ENCODE peak calls at places on chromosomes 4 and X, in four cellular contexts. A is HCT116, G is tibial artery, H is OCI-LY7. R is an unnamed sample.

GRCh38 chr4:177455591-177455990 is 13.4 kb upstream of the AGA start:
- DNase-seq in A (no peak), G (no peak), H (no peak), R (no peak)

GRCh38 chrX:9164086-9164485 is 130.2 kb upstream of the FAM9B start:
- DNase-seq in A (no peak), G (no peak), H (no peak), R (no peak)

GRCh38 chr4:111602848-111603247 is 542.4 kb upstream of the FAM241A start:
- DNase-seq in A (peak; percentile 21), G (no peak), H (no peak), R (no peak)

GRCh38 chr4:24846716-24847115 is 51.3 kb downstream of the SOD3 start:
- DNase-seq in A (no peak), G (no peak), H (no peak), R (no peak)

GRCh38 chrX:115972717-115973116 is 197.8 kb upstream of the AGTR2 start:
- DNase-seq in A (no peak), G (no peak), H (no peak), R (no peak)

GRCh38 chrX:38561126-38561868 is at the start of gene TSPAN7:
- DNase-seq in A (peak; percentile 28), G (peak; percentile 82), H (no peak), R (peak; percentile 84)

GRCh38 chr4:8817081-8817812 is 54.4 kb downstream of the HMX1 start:
- DNase-seq in A (no peak), G (peak; percentile 31), H (no peak), R (no peak)

GRCh38 chr4:6118201-6118600 is 82.1 kb downstream of the JAKMIP1 start:
- DNase-seq in A (no peak), G (no peak), H (no peak), R (no peak)

GRCh38 chrX:48487362-48487785 is 11.4 kb downstream of the FTSJ1 start:
- DNase-seq in A (peak; percentile 90), G (no peak), H (no peak), R (no peak)

GRCh38 chrX:112078606-112079005 is 4.0 kb downstream of the TRPC5 start:
- DNase-seq in A (no peak), G (no peak), H (no peak), R (no peak)

GRCh38 chr4:149555146-149555545 is 260.5 kb downstream of the IQCM start:
- DNase-seq in A (no peak), G (no peak), H (no peak), R (no peak)

GRCh38 chr4:178293601-178294000 is 851.4 kb upstream of the AGA start:
- DNase-seq in A (no peak), G (no peak), H (no peak), R (no peak)

GRCh38 chr4:139951051-139951450 is 202.9 kb downstream of the MAML3 start:
- DNase-seq in A (no peak), G (no peak), H (no peak), R (peak; percentile 25)

GRCh38 chrX:135015526-135016245 is 6.7 kb downstream of the RTL8B start:
- DNase-seq in A (no peak), G (no peak), H (no peak), R (no peak)

GRCh38 chr4:77153016-77153415 is 4.0 kb upstream of the CCNG2 start:
- DNase-seq in A (no peak), G (no peak), H (peak; percentile 65), R (no peak)

GRCh38 chr4:20044502-20044911 is 207.2 kb upstream of the SLIT2 start:
- DNase-seq in A (no peak), G (no peak), H (no peak), R (no peak)

GRCh38 chrX:153245288-153245731 is 66.2 kb downstream of the MAGEA1 start:
- DNase-seq in A (no peak), G (no peak), H (peak; percentile 60), R (no peak)
- TF ChIP-seq CTCF in A (no peak), G (no peak), H (no peak), R (no peak)

GRCh38 chrX:136627381-136627780 is 20.6 kb upstream of the CD40LG start:
- DNase-seq in A (no peak), G (no peak), H (no peak), R (no peak)
- H3K4me3 ChIP-seq in A (no peak overlapping the region), G (no peak overlapping the region), H (no peak overlapping the region), R (no peak overlapping the region)

GRCh38 chr4:2412885-2413716 is 5.3 kb downstream of the ZFYVE28 start:
- DNase-seq in A (peak; percentile 88), G (peak; percentile 90), H (peak; percentile 39), R (peak; percentile 93)
- TF ChIP-seq CTCF in A (peak; percentile 71), G (peak; percentile 45), H (peak; percentile 19), R (peak; percentile 20)

GRCh38 chr4:138063581-138063980 is 178.6 kb downstream of the SLC7A11 start:
- DNase-seq in A (no peak), G (no peak), H (no peak), R (no peak)
- H3K4me3 ChIP-seq in A (no peak overlapping the region), G (no peak overlapping the region), H (no peak overlapping the region), R (no peak overlapping the region)

GRCh38 chr4:188971125-188971524 is 831.9 kb downstream of the TRIML1 start:
- DNase-seq in A (peak; percentile 13), G (no peak), H (peak; percentile 4), R (no peak)
- TF ChIP-seq CTCF in A (peak; percentile 50), G (no peak), H (peak; percentile 53), R (no peak)

DNA sequence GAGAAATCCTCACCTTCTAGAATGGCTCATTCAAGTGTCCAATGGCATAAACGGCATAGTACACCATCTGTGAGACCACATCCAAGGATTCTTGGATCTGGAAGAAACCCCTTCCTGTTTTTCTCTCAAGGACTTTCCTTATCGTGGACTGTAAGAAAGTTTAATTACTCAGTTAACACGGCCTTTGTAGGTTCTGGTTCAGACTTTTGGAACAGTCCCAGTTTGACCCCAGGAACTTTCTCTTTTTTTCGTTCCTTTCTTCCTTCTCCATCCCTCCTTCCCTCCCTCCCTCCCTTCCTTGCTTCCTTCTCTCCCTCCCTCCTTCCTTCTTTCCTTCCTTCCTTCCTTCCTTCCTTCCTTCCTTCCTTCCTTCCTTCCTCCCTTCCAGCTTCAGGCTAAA is 343.5 kb upstream of the SMIM31 start:
- DNase-seq in A (no peak), G (no peak), H (no peak), R (no peak)
- H3K4me3 ChIP-seq in A (no peak overlapping the region), G (no peak overlapping the region), H (no peak overlapping the region), R (no peak overlapping the region)

DNA sequence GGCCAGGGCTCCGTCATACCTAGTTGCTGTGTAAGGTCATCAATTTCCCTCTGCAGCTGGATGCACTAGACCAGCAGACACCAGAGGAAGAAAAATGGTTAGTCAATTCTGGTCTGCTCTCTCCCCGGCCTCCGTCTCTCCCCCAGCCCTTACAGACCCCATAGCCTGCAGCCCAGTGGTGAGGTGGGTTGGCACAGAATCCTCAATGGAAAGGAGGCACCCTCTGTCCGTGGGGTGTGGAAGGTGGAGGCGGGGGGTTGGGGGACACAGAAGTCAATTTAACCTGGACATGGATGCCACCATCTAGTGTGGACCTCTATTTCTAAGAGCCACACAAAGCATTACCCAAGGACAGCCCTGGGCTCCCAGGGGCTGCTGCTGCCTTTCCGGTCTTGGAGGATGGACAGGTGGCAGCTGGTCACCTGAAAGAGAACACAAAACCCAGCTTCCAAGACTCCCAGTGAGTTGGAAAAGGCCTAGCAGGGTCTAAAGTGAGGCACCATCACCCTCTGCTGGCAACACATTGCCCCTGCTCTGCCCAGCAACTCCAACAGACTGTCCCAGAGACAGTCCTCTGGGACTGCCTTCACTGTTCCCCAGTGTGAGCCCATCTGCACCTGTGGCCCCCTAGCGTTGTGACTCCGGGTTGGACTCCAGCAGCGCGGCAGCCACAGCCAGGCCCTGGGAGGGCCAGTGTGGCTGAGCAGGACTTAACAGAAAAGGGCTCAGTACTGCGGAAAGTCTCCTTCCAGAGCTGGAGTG is 40.1 kb upstream of the NHSL2 start:
- DNase-seq in A (peak; percentile 39), G (no peak), H (peak; percentile 0), R (peak; percentile 20)
- TF ChIP-seq CTCF in A (peak; percentile 69), G (no peak), H (peak; percentile 30), R (peak; percentile 15)

DNA sequence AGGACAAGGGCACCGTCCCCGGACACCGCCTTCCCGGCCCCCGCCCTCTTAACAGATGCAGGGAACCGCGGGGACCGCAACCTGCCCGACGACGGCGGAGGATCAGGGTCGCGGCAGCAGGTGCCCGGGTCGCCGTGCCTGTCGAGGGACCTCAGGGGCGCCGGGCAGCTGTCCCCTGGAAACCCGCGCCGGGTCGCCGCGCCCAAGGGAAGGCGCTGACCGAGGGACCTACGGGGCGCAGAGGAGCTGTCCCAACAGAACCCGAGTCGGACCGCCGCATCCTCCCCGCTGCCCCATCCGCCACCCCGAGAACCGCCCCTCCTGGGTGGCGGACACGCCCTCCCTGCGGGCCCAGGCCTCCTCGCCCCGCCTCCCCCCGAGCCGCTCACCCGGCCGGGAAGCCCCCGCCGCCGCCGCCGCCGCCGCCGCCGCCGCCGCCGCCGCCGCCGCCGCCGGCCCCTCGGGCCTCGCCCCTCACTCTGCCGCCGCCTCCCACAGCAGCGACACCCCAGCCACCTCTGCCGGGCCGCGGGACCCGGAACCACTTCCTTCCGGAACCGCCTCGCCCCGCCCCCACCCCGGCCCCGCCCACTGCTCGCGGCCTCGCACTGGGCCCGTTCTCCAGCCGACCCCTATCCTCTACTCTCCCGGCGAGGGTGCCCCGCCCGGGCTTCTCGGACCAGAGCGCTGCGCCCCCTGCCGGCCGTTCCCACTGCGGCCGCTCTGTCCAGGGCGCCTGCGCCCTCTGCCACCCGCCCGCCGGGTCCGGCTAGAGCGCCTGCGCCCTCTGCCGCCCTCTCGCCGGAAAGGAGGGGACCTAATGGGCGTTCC is at the start of gene BCLAF3:
- DNase-seq in A (peak; percentile 64), G (peak; percentile 92), H (peak; percentile 91), R (peak; percentile 93)
- H3K4me3 ChIP-seq in A (peak within 1 kb of the TSS; percentile 58), G (peak within 1 kb of the TSS; percentile 86), H (peak within 1 kb of the TSS; percentile 82), R (peak within 1 kb of the TSS; percentile 68)

GRCh38 chr4:13524504-13525243 is 19.6 kb downstream of the NKX3-2 start:
- DNase-seq in A (no peak), G (no peak), H (no peak), R (no peak)
- TF ChIP-seq CTCF in A (no peak), G (no peak), H (no peak), R (no peak)

GRCh38 chrX:129403974-129404669 is 119.2 kb downstream of the SMARCA1 start:
- DNase-seq in A (no peak), G (no peak), H (no peak), R (no peak)
- H3K4me3 ChIP-seq in A (no peak overlapping the region), G (no peak overlapping the region), H (no peak overlapping the region), R (no peak overlapping the region)